ENCODE peak calls at places on chromosomes 5 and 9, in four cellular contexts. G is fibroblast of lung, N is pulmonary artery endothelial cell, D is brain microvascular endothelial cell. J is an unnamed sample.

GRCh38 chr9:91750343-91750742 is 199.7 kb downstream of the ROR2 start:
- DNase-seq in G (no peak), N (no peak), D (no peak), J (no peak)

GRCh38 chr9:6467006-6467625 is 54.1 kb downstream of the UHRF2 start:
- DNase-seq in G (no peak), N (peak), D (no peak), J (no peak)

GRCh38 chr5:141915881-141916336 is 7.8 kb upstream of the DELE1 start:
- DNase-seq in G (no peak), N (no peak), D (no peak), J (no peak)

GRCh38 chr5:1772634-1773033 is 27.0 kb downstream of the MRPL36 start:
- DNase-seq in G (peak), N (no peak), D (peak), J (no peak)

GRCh38 chr5:58156977-58157701 is 302.7 kb downstream of the PLK2 start:
- DNase-seq in G (no peak), N (no peak), D (peak), J (no peak)

GRCh38 chr9:87238545-87238944 is 259.1 kb upstream of the DAPK1 start:
- DNase-seq in G (peak), N (no peak), D (peak), J (no peak)

GRCh38 chr9:19992556-19992955 is 203.7 kb upstream of the SLC24A2 start:
- DNase-seq in G (peak), N (no peak), D (peak), J (no peak)

GRCh38 chr5:43192558-43193170 is 639 bp downstream of the NIM1K start:
- DNase-seq in G (peak), N (no peak), D (no peak), J (no peak)

GRCh38 chr5:97162045-97162444 is 19.6 kb upstream of the LIX1 start:
- DNase-seq in G (peak), N (peak), D (peak), J (no peak)

GRCh38 chr5:143110591-143110990 is 292.9 kb downstream of the NR3C1 start:
- DNase-seq in G (no peak), N (no peak), D (no peak), J (no peak)

GRCh38 chr5:95817430-95817829 is 5.1 kb downstream of the GLRX start:
- DNase-seq in G (no peak), N (no peak), D (peak), J (no peak)

GRCh38 chr5:11790201-11790600 is 114.0 kb downstream of the CTNND2 start:
- DNase-seq in G (no peak), N (no peak), D (no peak), J (no peak)

GRCh38 chr9:107251756-107252322 is 31.2 kb upstream of the RAD23B start:
- DNase-seq in G (peak), N (no peak), D (peak), J (no peak)

GRCh38 chr9:133787749-133788015 is 49.5 kb upstream of the SARDH start:
- DNase-seq in G (peak), N (no peak), D (no peak), J (no peak)

GRCh38 chr5:38783011-38783551 is 62.7 kb upstream of the OSMR start:
- DNase-seq in G (peak), N (peak), D (peak), J (no peak)

GRCh38 chr9:34987160-34988040 is 2.1 kb upstream of the DNAJB5 start:
- DNase-seq in G (no peak), N (no peak), D (no peak), J (no peak)

GRCh38 chr5:10831416-10831815 is 70.4 kb upstream of the DAP start:
- DNase-seq in G (peak), N (no peak), D (peak), J (no peak)

GRCh38 chr5:60929024-60929423 is 15.8 kb downstream of the ERCC8 start:
- DNase-seq in G (peak), N (no peak), D (no peak), J (no peak)

GRCh38 chr5:155274484-155274883 is 260.9 kb downstream of the KIF4B start:
- DNase-seq in G (no peak), N (no peak), D (no peak), J (no peak)

GRCh38 chr9:79134654-79135053 is 437.1 kb upstream of the TLE4 start:
- DNase-seq in G (no peak), N (no peak), D (peak), J (no peak)

GRCh38 chr9:89675403-89675771 is 70.6 kb downstream of the GADD45G start:
- DNase-seq in G (no peak), N (no peak), D (no peak), J (no peak)

GRCh38 chr5:134547579-134547978 is 22.1 kb downstream of the JADE2 start:
- DNase-seq in G (peak), N (no peak), D (peak), J (no peak)

GRCh38 chr9:114307323-114308250 is 15.3 kb upstream of the ORM1 start:
- DNase-seq in G (no peak), N (no peak), D (peak), J (peak)

GRCh38 chr9:129524848-129525345 is 96.0 kb downstream of the C9orf50 start:
- DNase-seq in G (no peak), N (no peak), D (no peak), J (no peak)

GRCh38 chr9:126128494-126129142 is 198.0 kb upstream of the MVB12B start:
- DNase-seq in G (no peak), N (no peak), D (no peak), J (peak)

GRCh38 chr9:87148391-87149237 is 201.3 kb upstream of the GAS1 start:
- DNase-seq in G (peak), N (no peak), D (peak), J (peak)

GRCh38 chr9:130498918-130499698 is 54.3 kb downstream of the ASS1 start:
- DNase-seq in G (no peak), N (no peak), D (no peak), J (no peak)

GRCh38 chr9:130444565-130445221 is at the start of gene ASS1:
- DNase-seq in G (peak), N (no peak), D (no peak), J (no peak)

GRCh38 chr5:119063579-119064379 is 7.1 kb upstream of the DMXL1 start:
- DNase-seq in G (peak), N (no peak), D (no peak), J (no peak)

GRCh38 chr5:113380299-113381014 is 54.3 kb downstream of the TSSK1B start:
- DNase-seq in G (no peak), N (no peak), D (no peak), J (no peak)

GRCh38 chr5:160230686-160231527 is 1.6 kb downstream of the FABP6 start:
- DNase-seq in G (peak), N (no peak), D (peak), J (no peak)

GRCh38 chr5:79021753-79022152 is 36.6 kb upstream of the ARSB start:
- DNase-seq in G (no peak), N (no peak), D (no peak), J (no peak)

GRCh38 chr9:127033784-127034183 is 88.7 kb downstream of the ANGPTL2 start:
- DNase-seq in G (peak), N (no peak), D (peak), J (no peak)

J was measured in osteocyte.